ENCODE peak calls at places on chromosomes 3 and 15, in seven cellular contexts. A is epithelial cell of esophagus, J is heart right ventricle, I is IMR-90, U is mucosa of descending colon, Z is fibroblast of mammary gland, C is tibial artery. Y is an unnamed sample.

GRCh38 chr15:22933641-22934061 is 46.5 kb downstream of the CYFIP1 start:
- DNase-seq in A (peak), J (no peak), I (peak), U (no peak), Z (peak), C (no peak), Y (no peak)

GRCh38 chr3:37310666-37311050 is 136.3 kb upstream of the LRRFIP2 start:
- DNase-seq in A (no peak), J (no peak), I (peak), U (no peak), Z (peak), C (peak), Y (no peak)

GRCh38 chr3:53164911-53165310 is 3.9 kb downstream of the PRKCD start:
- DNase-seq in A (peak), J (no peak), I (no peak), U (no peak), Z (no peak), C (no peak), Y (no peak)

GRCh38 chr15:72180771-72181324 is 16.7 kb downstream of the GRAMD2A start:
- DNase-seq in A (no peak), J (no peak), I (no peak), U (no peak), Z (no peak), C (no peak), Y (no peak)

GRCh38 chr3:107629556-107629955 is 106.8 kb downstream of the BBX start:
- DNase-seq in A (no peak), J (no peak), I (peak), U (no peak), Z (peak), C (no peak), Y (no peak)

GRCh38 chr15:75732809-75733451 is 20.3 kb upstream of the CSPG4 start:
- DNase-seq in A (peak), J (peak), I (peak), U (peak), Z (peak), C (peak), Y (peak)

GRCh38 chr3:146469206-146470017 is at the start of gene PLSCR2:
- DNase-seq in A (peak), J (peak), I (no peak), U (peak), Z (peak), C (no peak), Y (no peak)

GRCh38 chr3:131796558-131796957 is 238.3 kb downstream of the CPNE4 start:
- DNase-seq in A (no peak), J (no peak), I (no peak), U (no peak), Z (no peak), C (no peak), Y (no peak)

GRCh38 chr15:44775923-44776322 is 39.6 kb downstream of the TRIM69 start:
- DNase-seq in A (peak), J (no peak), I (no peak), U (peak), Z (peak), C (no peak), Y (no peak)

GRCh38 chr3:30042274-30042859 is 564.0 kb upstream of the TGFBR2 start:
- DNase-seq in A (peak), J (no peak), I (peak), U (peak), Z (peak), C (peak), Y (peak)

GRCh38 chr15:24068102-24068501 is 381.0 kb upstream of the NDN start:
- DNase-seq in A (no peak), J (no peak), I (no peak), U (peak), Z (no peak), C (no peak), Y (no peak)

GRCh38 chr15:31303434-31304073 is 23.1 kb upstream of the KLF13 start:
- DNase-seq in A (peak), J (peak), I (no peak), U (peak), Z (peak), C (peak), Y (no peak)

GRCh38 chr15:89400121-89400996 is 65.7 kb upstream of the POLG start:
- DNase-seq in A (no peak), J (no peak), I (no peak), U (no peak), Z (no peak), C (no peak), Y (no peak)

GRCh38 chr3:15646924-15647511 is 45.5 kb downstream of the BTD start:
- DNase-seq in A (peak), J (peak), I (peak), U (no peak), Z (peak), C (peak), Y (no peak)

GRCh38 chr15:70690012-70690411 is 73.3 kb downstream of the UACA start:
- DNase-seq in A (no peak), J (no peak), I (no peak), U (no peak), Z (no peak), C (no peak), Y (no peak)

GRCh38 chr3:46978985-46979944 is at the start of gene NBEAL2:
- DNase-seq in A (peak), J (peak), I (peak), U (peak), Z (peak), C (peak), Y (peak)

GRCh38 chr3:46977811-46978195 is 1.3 kb upstream of the CCDC12 start:
- DNase-seq in A (no peak), J (no peak), I (no peak), U (no peak), Z (no peak), C (no peak), Y (no peak)

GRCh38 chr3:46974421-46975227 is 1.9 kb downstream of the CCDC12 start:
- DNase-seq in A (no peak), J (no peak), I (no peak), U (no peak), Z (no peak), C (no peak), Y (no peak)

GRCh38 chr3:46978381-46978780 is 1.1 kb upstream of the NBEAL2 start:
- DNase-seq in A (no peak), J (no peak), I (no peak), U (no peak), Z (no peak), C (no peak), Y (no peak)

DNA sequence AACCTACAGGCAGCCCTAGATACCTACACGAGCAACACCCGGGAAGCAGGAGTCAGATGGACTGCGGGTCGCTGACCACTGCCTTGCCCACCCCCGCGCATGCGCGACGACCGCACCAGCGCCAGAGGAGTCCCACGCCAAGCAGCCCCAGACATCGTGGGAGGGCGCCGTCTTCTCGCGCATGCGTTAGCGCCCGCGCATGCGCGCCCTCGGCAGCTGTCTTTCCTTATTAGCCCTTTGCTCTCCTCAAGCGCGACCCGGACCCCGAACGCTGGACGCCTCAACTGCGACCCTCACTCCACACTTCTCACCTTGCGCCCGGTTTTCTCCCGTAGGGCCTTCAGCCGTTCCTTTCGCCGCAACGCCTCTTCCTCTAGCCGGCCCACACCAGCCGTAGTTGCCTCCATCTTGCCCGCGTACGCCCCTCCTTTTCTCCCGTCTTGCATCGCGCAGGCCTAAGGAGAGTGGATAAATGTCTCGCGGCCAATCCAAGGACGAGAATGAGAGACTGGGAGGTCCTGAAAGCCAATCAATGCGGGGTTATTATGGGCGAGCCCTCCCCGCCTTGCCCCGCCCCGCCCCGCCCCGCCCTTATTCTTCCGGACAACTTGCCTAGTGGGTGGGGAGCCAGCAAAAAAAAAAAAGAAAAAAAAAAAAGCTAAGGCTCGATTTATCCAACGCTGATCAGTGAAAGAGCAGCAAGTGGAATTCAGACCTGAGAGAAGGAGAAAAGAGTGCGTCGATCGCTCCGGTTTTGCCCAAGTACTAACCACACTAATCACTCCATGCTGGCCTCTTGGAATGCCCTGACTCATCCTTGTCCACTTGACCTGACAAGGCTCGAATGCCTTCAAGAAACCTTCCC is at the start of gene CCDC12:
- DNase-seq in A (peak), J (peak), I (peak), U (peak), Z (peak), C (peak), Y (peak)
- TF ChIP-seq CTCF in A (no peak), J (no peak), I (no peak), U (no peak), Z (no peak), C (no peak), Y (no peak)

GRCh38 chr3:168625477-168625876 is 529.8 kb upstream of the GOLIM4 start:
- DNase-seq in A (no peak), J (no peak), I (no peak), U (no peak), Z (no peak), C (no peak), Y (no peak)

GRCh38 chr3:168624195-168624594 is 528.5 kb upstream of the GOLIM4 start:
- DNase-seq in A (no peak), J (no peak), I (no peak), U (no peak), Z (no peak), C (no peak), Y (no peak)

GRCh38 chr3:168622795-168623194 is 527.1 kb upstream of the GOLIM4 start:
- DNase-seq in A (no peak), J (no peak), I (no peak), U (no peak), Z (no peak), C (no peak), Y (no peak)

GRCh38 chr3:168628549-168628948 is 532.8 kb upstream of the GOLIM4 start:
- DNase-seq in A (no peak), J (no peak), I (no peak), U (no peak), Z (no peak), C (no peak), Y (no peak)

GRCh38 chr3:168624892-168625291 is 529.2 kb upstream of the GOLIM4 start:
- DNase-seq in A (no peak), J (no peak), I (no peak), U (no peak), Z (no peak), C (no peak), Y (no peak)
- TF ChIP-seq CTCF in A (no peak), J (no peak), I (no peak), U (no peak), Z (no peak), C (no peak), Y (no peak)

DNA sequence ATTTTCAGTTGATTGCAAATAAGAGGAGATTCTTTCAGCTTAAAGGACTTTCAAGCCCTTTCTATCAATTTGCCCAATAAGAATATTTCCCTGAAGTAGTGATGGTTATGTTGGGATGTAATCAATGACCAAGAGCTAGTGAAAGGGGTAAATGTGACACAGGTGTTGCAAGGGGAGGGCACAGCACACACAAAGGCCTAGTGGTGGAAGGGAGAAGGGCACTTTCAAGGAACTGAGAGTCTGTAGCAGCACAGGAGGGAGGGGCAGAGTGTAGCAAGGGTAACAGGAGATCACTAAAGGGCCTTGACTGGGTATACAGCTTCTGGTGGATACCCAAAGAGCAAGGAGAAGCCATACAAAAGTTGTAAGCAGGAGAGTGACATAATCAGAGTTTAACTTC is 217.8 kb upstream of the ARHGEF26 start:
- DNase-seq in A (no peak), J (no peak), I (no peak), U (no peak), Z (no peak), C (no peak), Y (no peak)
- TF ChIP-seq CTCF in A (peak), J (no peak), I (no peak), U (no peak), Z (no peak), C (no peak), Y (peak)

DNA sequence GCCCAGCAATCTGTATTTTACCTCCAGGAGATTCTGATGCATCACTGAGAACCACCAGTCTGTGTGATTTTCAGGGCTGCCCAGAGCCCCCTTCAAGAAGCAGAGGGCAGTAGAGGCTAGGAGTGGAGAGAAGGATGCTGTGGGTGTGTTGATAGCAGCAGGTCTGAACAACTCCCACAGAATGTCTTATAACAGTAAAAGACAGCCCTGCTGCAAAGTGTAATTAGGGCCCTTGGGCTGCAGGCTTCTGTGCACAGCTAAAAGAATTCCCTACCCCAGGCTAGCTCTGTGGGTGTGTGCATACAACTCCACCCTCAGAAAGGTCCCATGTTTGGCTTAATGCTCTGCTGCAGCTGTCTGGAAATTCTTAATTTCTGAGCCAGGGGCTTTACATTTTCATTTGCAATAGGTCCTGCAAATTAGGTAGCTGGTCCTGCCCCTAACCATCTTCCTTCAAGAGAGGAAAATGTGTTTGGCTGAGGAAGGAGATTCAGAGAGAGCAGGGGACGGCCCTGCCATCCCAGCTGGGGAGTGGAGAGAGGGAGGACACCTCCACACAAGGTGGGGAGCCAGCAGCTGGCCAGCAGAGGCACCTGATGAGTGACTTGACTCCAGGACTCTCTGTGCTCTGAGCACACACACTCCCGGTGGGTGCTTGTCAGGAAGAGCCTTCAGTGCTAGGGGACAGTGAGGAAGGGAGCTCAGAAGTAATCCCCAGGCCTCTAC is 43.3 kb upstream of the RAB6B start:
- DNase-seq in A (peak), J (no peak), I (peak), U (no peak), Z (peak), C (no peak), Y (no peak)
- TF ChIP-seq CTCF in A (no peak), J (peak), I (no peak), U (no peak), Z (peak), C (no peak), Y (no peak)

GRCh38 chr3:11214451-11214987 is 57.7 kb upstream of the ATG7 start:
- DNase-seq in A (no peak), J (no peak), I (no peak), U (no peak), Z (no peak), C (no peak), Y (no peak)

GRCh38 chr3:11212784-11213183 is 58.5 kb downstream of the HRH1 start:
- DNase-seq in A (no peak), J (no peak), I (no peak), U (no peak), Z (no peak), C (no peak), Y (no peak)

GRCh38 chr3:11212301-11212613 is 58.0 kb downstream of the HRH1 start:
- DNase-seq in A (peak), J (no peak), I (peak), U (no peak), Z (peak), C (no peak), Y (no peak)

GRCh38 chr3:11213810-11214450 is 58.3 kb upstream of the ATG7 start:
- DNase-seq in A (no peak), J (no peak), I (no peak), U (no peak), Z (no peak), C (no peak), Y (no peak)

DNA sequence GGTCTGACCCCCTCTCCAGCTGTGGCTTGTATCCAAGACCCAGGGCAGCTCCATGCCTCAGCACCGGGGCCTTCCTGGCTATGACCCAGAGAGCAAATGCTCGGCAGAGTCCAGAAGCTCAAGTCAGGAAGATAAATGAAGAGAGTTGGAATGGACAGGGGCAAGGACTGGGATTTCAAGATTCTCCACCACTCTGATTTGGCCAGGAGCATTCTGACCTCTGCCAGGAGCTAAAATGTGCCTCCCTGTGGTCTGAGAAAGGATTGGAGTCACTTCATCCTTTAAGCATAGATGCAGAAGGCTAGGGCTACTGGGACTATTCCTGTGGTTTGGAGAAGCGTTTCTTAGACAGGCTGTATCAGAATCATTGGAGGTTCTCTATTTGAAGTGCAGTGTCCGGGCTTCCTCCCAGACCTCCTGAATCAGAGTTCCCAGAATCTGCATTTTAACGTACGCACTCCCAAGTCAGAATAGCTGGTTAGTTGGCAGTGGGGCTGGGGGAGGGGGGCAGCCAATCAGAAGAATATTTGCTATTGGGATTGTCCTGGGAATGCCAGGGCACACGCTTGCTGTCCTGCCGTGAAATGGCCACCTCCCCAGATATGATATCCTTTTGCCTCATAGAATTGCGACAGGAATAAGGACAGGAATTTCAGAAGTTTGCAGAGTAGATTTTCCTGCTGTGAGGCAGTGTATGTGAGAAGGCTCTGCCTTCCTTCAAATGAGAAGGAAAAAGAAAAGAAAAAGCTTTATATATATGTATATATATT is 57.4 kb downstream of the HRH1 start:
- DNase-seq in A (no peak), J (no peak), I (peak), U (no peak), Z (peak), C (no peak), Y (no peak)
- TF ChIP-seq CTCF in A (no peak), J (no peak), I (peak), U (no peak), Z (peak), C (peak), Y (no peak)

DNA sequence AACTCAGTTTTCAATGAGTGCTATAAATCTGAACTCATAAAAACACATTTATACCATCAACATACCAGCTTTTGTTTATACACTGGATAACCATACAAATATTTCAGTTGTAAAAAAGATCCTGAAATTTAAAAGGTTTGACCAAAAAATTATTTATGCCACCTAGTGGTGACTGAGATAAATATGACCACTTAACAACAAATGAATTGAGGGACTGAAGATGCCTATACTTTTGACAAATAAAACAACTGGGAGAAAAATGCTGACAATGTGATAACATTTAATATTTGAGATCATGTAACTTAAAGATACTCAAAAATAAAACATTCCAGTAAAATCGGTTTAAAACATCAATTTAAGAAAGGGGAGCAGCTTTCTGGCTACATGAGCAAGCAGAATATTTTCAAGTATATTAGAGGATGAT is 30.4 kb downstream of the ATG3 start:
- DNase-seq in A (peak), J (no peak), I (peak), U (no peak), Z (peak), C (no peak), Y (no peak)
- TF ChIP-seq CTCF in A (peak), J (peak), I (peak), U (no peak), Z (peak), C (peak), Y (peak)

Y was measured in neural crest cell.